ENCODE peak calls at places on chromosome 16, in nine cellular contexts. One of them, this sample, is unnamed.

GRCh38 chr16:1620391-1620790 is 8.2 kb downstream of the CRAMP1 start:
- DNase-seq in hypothalamus: no peak
- DNase-seq in stimulated activated naive CD8-positive, alpha-beta T cell treated with anti-CD3 and anti-CD28 coated beads, Interleukin-15, amount 100 ng/mL, for 72 hours: no peak
- DNase-seq in endodermal cell: no peak
- DNase-seq in PC-3: no peak
- DNase-seq in T-cell: no peak
- DNase-seq in fibroblast of the conjunctiva: no peak
- DNase-seq in activated T-cell treated with anti-CD3 and anti-CD28 coated beads, Interleukin-2, amount 50 U/mL, for 1 hour: no peak
- DNase-seq in MM.1S: no peak
- DNase-seq in this sample: no peak

GRCh38 chr16:11595908-11596504 is 9.3 kb upstream of the LITAF start:
- DNase-seq in hypothalamus: no peak
- DNase-seq in stimulated activated naive CD8-positive, alpha-beta T cell treated with anti-CD3 and anti-CD28 coated beads, Interleukin-15, amount 100 ng/mL, for 72 hours: no peak
- DNase-seq in endodermal cell: no peak
- DNase-seq in PC-3: no peak
- DNase-seq in T-cell: no peak
- DNase-seq in fibroblast of the conjunctiva: no peak
- DNase-seq in activated T-cell treated with anti-CD3 and anti-CD28 coated beads, Interleukin-2, amount 50 U/mL, for 1 hour: no peak
- DNase-seq in MM.1S: no peak
- DNase-seq in this sample: no peak

GRCh38 chr16:212999-213398 is 16.2 kb downstream of the LUC7L start:
- DNase-seq in hypothalamus: no peak
- DNase-seq in stimulated activated naive CD8-positive, alpha-beta T cell treated with anti-CD3 and anti-CD28 coated beads, Interleukin-15, amount 100 ng/mL, for 72 hours: no peak
- DNase-seq in endodermal cell: no peak
- DNase-seq in PC-3: no peak
- DNase-seq in T-cell: no peak
- DNase-seq in fibroblast of the conjunctiva: no peak
- DNase-seq in activated T-cell treated with anti-CD3 and anti-CD28 coated beads, Interleukin-2, amount 50 U/mL, for 1 hour: no peak
- DNase-seq in MM.1S: no peak
- DNase-seq in this sample: no peak

GRCh38 chr16:1525871-1526607 is 7.4 kb upstream of the TMEM204 start:
- DNase-seq in hypothalamus: no peak
- DNase-seq in stimulated activated naive CD8-positive, alpha-beta T cell treated with anti-CD3 and anti-CD28 coated beads, Interleukin-15, amount 100 ng/mL, for 72 hours: peak
- DNase-seq in endodermal cell: no peak
- DNase-seq in PC-3: no peak
- DNase-seq in T-cell: no peak
- DNase-seq in fibroblast of the conjunctiva: no peak
- DNase-seq in activated T-cell treated with anti-CD3 and anti-CD28 coated beads, Interleukin-2, amount 50 U/mL, for 1 hour: peak
- DNase-seq in MM.1S: no peak
- DNase-seq in this sample: no peak

GRCh38 chr16:69712914-69713581 is 13.3 kb downstream of the NQO1 start:
- DNase-seq in hypothalamus: no peak
- DNase-seq in stimulated activated naive CD8-positive, alpha-beta T cell treated with anti-CD3 and anti-CD28 coated beads, Interleukin-15, amount 100 ng/mL, for 72 hours: no peak
- DNase-seq in endodermal cell: no peak
- DNase-seq in PC-3: no peak
- DNase-seq in T-cell: no peak
- DNase-seq in fibroblast of the conjunctiva: no peak
- DNase-seq in activated T-cell treated with anti-CD3 and anti-CD28 coated beads, Interleukin-2, amount 50 U/mL, for 1 hour: no peak
- DNase-seq in MM.1S: no peak
- DNase-seq in this sample: no peak

GRCh38 chr16:2904100-2904921 is 7.4 kb upstream of the FLYWCH1 start:
- DNase-seq in hypothalamus: peak
- DNase-seq in stimulated activated naive CD8-positive, alpha-beta T cell treated with anti-CD3 and anti-CD28 coated beads, Interleukin-15, amount 100 ng/mL, for 72 hours: peak
- DNase-seq in endodermal cell: peak
- DNase-seq in PC-3: peak
- DNase-seq in T-cell: peak
- DNase-seq in fibroblast of the conjunctiva: peak
- DNase-seq in activated T-cell treated with anti-CD3 and anti-CD28 coated beads, Interleukin-2, amount 50 U/mL, for 1 hour: peak
- DNase-seq in MM.1S: peak
- DNase-seq in this sample: peak

GRCh38 chr16:89924298-89924924 is 1.3 kb downstream of the TUBB3 start:
- DNase-seq in hypothalamus: peak
- DNase-seq in stimulated activated naive CD8-positive, alpha-beta T cell treated with anti-CD3 and anti-CD28 coated beads, Interleukin-15, amount 100 ng/mL, for 72 hours: no peak
- DNase-seq in endodermal cell: peak
- DNase-seq in PC-3: no peak
- DNase-seq in T-cell: peak
- DNase-seq in fibroblast of the conjunctiva: peak
- DNase-seq in activated T-cell treated with anti-CD3 and anti-CD28 coated beads, Interleukin-2, amount 50 U/mL, for 1 hour: peak
- DNase-seq in MM.1S: no peak
- DNase-seq in this sample: peak

GRCh38 chr16:72300892-72301291 is 128.9 kb upstream of the PMFBP1 start:
- DNase-seq in hypothalamus: peak
- DNase-seq in stimulated activated naive CD8-positive, alpha-beta T cell treated with anti-CD3 and anti-CD28 coated beads, Interleukin-15, amount 100 ng/mL, for 72 hours: no peak
- DNase-seq in endodermal cell: no peak
- DNase-seq in PC-3: no peak
- DNase-seq in T-cell: no peak
- DNase-seq in fibroblast of the conjunctiva: no peak
- DNase-seq in activated T-cell treated with anti-CD3 and anti-CD28 coated beads, Interleukin-2, amount 50 U/mL, for 1 hour: no peak
- DNase-seq in MM.1S: no peak
- DNase-seq in this sample: no peak

GRCh38 chr16:1960665-1961630 is 1.6 kb downstream of the NDUFB10 start:
- DNase-seq in hypothalamus: no peak
- DNase-seq in stimulated activated naive CD8-positive, alpha-beta T cell treated with anti-CD3 and anti-CD28 coated beads, Interleukin-15, amount 100 ng/mL, for 72 hours: peak
- DNase-seq in endodermal cell: peak
- DNase-seq in PC-3: peak
- DNase-seq in T-cell: no peak
- DNase-seq in fibroblast of the conjunctiva: no peak
- DNase-seq in activated T-cell treated with anti-CD3 and anti-CD28 coated beads, Interleukin-2, amount 50 U/mL, for 1 hour: peak
- DNase-seq in MM.1S: no peak
- DNase-seq in this sample: peak

GRCh38 chr16:74667215-74667765 is 613 bp upstream of the RFWD3 start:
- DNase-seq in hypothalamus: peak
- DNase-seq in stimulated activated naive CD8-positive, alpha-beta T cell treated with anti-CD3 and anti-CD28 coated beads, Interleukin-15, amount 100 ng/mL, for 72 hours: peak
- DNase-seq in endodermal cell: peak
- DNase-seq in PC-3: no peak
- DNase-seq in T-cell: peak
- DNase-seq in fibroblast of the conjunctiva: no peak
- DNase-seq in activated T-cell treated with anti-CD3 and anti-CD28 coated beads, Interleukin-2, amount 50 U/mL, for 1 hour: peak
- DNase-seq in MM.1S: peak
- DNase-seq in this sample: no peak

GRCh38 chr16:53695070-53695469 is 8.6 kb downstream of the RPGRIP1L start:
- DNase-seq in hypothalamus: no peak
- DNase-seq in stimulated activated naive CD8-positive, alpha-beta T cell treated with anti-CD3 and anti-CD28 coated beads, Interleukin-15, amount 100 ng/mL, for 72 hours: no peak
- DNase-seq in endodermal cell: no peak
- DNase-seq in PC-3: peak
- DNase-seq in T-cell: no peak
- DNase-seq in fibroblast of the conjunctiva: no peak
- DNase-seq in activated T-cell treated with anti-CD3 and anti-CD28 coated beads, Interleukin-2, amount 50 U/mL, for 1 hour: no peak
- DNase-seq in MM.1S: no peak
- DNase-seq in this sample: no peak

GRCh38 chr16:85541181-85541580 is 71.9 kb upstream of the GSE1 start:
- DNase-seq in hypothalamus: no peak
- DNase-seq in stimulated activated naive CD8-positive, alpha-beta T cell treated with anti-CD3 and anti-CD28 coated beads, Interleukin-15, amount 100 ng/mL, for 72 hours: no peak
- DNase-seq in endodermal cell: no peak
- DNase-seq in PC-3: no peak
- DNase-seq in T-cell: no peak
- DNase-seq in fibroblast of the conjunctiva: no peak
- DNase-seq in activated T-cell treated with anti-CD3 and anti-CD28 coated beads, Interleukin-2, amount 50 U/mL, for 1 hour: no peak
- DNase-seq in MM.1S: no peak
- DNase-seq in this sample: peak

GRCh38 chr16:17578921-17579876 is 108.4 kb upstream of the XYLT1 start:
- DNase-seq in hypothalamus: peak
- DNase-seq in stimulated activated naive CD8-positive, alpha-beta T cell treated with anti-CD3 and anti-CD28 coated beads, Interleukin-15, amount 100 ng/mL, for 72 hours: peak
- DNase-seq in endodermal cell: peak
- DNase-seq in PC-3: peak
- DNase-seq in T-cell: peak
- DNase-seq in fibroblast of the conjunctiva: peak
- DNase-seq in activated T-cell treated with anti-CD3 and anti-CD28 coated beads, Interleukin-2, amount 50 U/mL, for 1 hour: peak
- DNase-seq in MM.1S: peak
- DNase-seq in this sample: no peak

This sample was measured in RWPE2.